ENCODE peak calls at places on chromosomes 7 and 10, in seven cellular contexts. Y, C, U, P, R, Z and A are unnamed samples.

GRCh38 chr10:72353028-72353962 is 1.4 kb downstream of the DNAJB12 start:
- DNase-seq in Y (peak), C (no peak), U (no peak), P (peak), R (no peak), Z (no peak), A (peak)

GRCh38 chr7:105685099-105685609 is 103.9 kb upstream of the EFCAB10 start:
- DNase-seq in Y (peak), C (no peak), U (no peak), P (no peak), R (no peak), Z (no peak), A (no peak)

GRCh38 chr7:130919316-130920103 is 185.5 kb upstream of the KLF14 start:
- DNase-seq in Y (no peak), C (no peak), U (no peak), P (no peak), R (no peak), Z (no peak), A (no peak)

GRCh38 chr7:55787796-55788195 is 74.8 kb downstream of the SEPTIN14 start:
- DNase-seq in Y (no peak), C (no peak), U (no peak), P (no peak), R (no peak), Z (no peak), A (no peak)

GRCh38 chr7:17234398-17235021 is 63.9 kb upstream of the AHR start:
- DNase-seq in Y (peak), C (no peak), U (no peak), P (peak), R (no peak), Z (peak), A (peak)

GRCh38 chr7:100886142-100886935 is 3.2 kb downstream of the UFSP1 start:
- DNase-seq in Y (no peak), C (no peak), U (no peak), P (no peak), R (no peak), Z (no peak), A (no peak)

GRCh38 chr7:96169439-96169838 is 152.5 kb downstream of the SLC25A13 start:
- DNase-seq in Y (no peak), C (no peak), U (no peak), P (no peak), R (no peak), Z (no peak), A (no peak)

GRCh38 chr10:60869916-60870728 is 73.9 kb downstream of the RHOBTB1 start:
- DNase-seq in Y (no peak), C (no peak), U (no peak), P (peak), R (peak), Z (no peak), A (no peak)

GRCh38 chr10:52652431-52653220 is 120.0 kb downstream of the MBL2 start:
- DNase-seq in Y (no peak), C (no peak), U (no peak), P (peak), R (no peak), Z (no peak), A (peak)

GRCh38 chr10:128043259-128044045 is 82.8 kb downstream of the MKI67 start:
- DNase-seq in Y (no peak), C (no peak), U (no peak), P (peak), R (no peak), Z (no peak), A (no peak)

GRCh38 chr7:51034531-51035264 is 252.0 kb upstream of the GRB10 start:
- DNase-seq in Y (peak), C (no peak), U (no peak), P (peak), R (no peak), Z (no peak), A (peak)

GRCh38 chr7:103857435-103857834 is 132.0 kb downstream of the RELN start:
- DNase-seq in Y (no peak), C (peak), U (no peak), P (peak), R (peak), Z (no peak), A (no peak)

GRCh38 chr7:73822319-73823173 is 8.2 kb upstream of the CLDN4 start:
- DNase-seq in Y (peak), C (no peak), U (no peak), P (peak), R (no peak), Z (peak), A (peak)

GRCh38 chr10:46547331-46547880 is 9.1 kb downstream of the GPRIN2 start:
- DNase-seq in Y (no peak), C (peak), U (no peak), P (no peak), R (peak), Z (no peak), A (no peak)

GRCh38 chr10:101218423-101219136 is 10.7 kb downstream of the LBX1 start:
- DNase-seq in Y (no peak), C (no peak), U (no peak), P (no peak), R (no peak), Z (no peak), A (no peak)

GRCh38 chr7:139680676-139681462 is 96.9 kb downstream of the HIPK2 start:
- DNase-seq in Y (peak), C (no peak), U (no peak), P (peak), R (no peak), Z (peak), A (peak)

GRCh38 chr10:63494951-63495350 is 26.2 kb upstream of the REEP3 start:
- DNase-seq in Y (no peak), C (no peak), U (no peak), P (peak), R (no peak), Z (no peak), A (no peak)

GRCh38 chr10:59234194-59234593 is 57.8 kb downstream of the PHYHIPL start:
- DNase-seq in Y (peak), C (no peak), U (no peak), P (no peak), R (no peak), Z (no peak), A (no peak)

GRCh38 chr7:156473476-156474240 is 166.9 kb upstream of the RNF32 start:
- DNase-seq in Y (peak), C (peak), U (peak), P (peak), R (peak), Z (peak), A (peak)

GRCh38 chr10:101092742-101093386 is 31.1 kb downstream of the KAZALD1 start:
- DNase-seq in Y (no peak), C (no peak), U (peak), P (no peak), R (no peak), Z (no peak), A (no peak)

GRCh38 chr7:4247106-4247876 is 434.8 kb upstream of the FOXK1 start:
- DNase-seq in Y (no peak), C (no peak), U (no peak), P (no peak), R (no peak), Z (no peak), A (no peak)

GRCh38 chr10:77240042-77240619 is 397.5 kb downstream of the KCNMA1 start:
- DNase-seq in Y (peak), C (no peak), U (no peak), P (no peak), R (no peak), Z (no peak), A (peak)

GRCh38 chr10:120494313-120494710 is 37.3 kb downstream of the PLPP4 start:
- DNase-seq in Y (no peak), C (no peak), U (no peak), P (no peak), R (no peak), Z (no peak), A (no peak)

GRCh38 chr10:89159761-89160160 is 47.4 kb downstream of the CH25H start:
- DNase-seq in Y (no peak), C (no peak), U (no peak), P (no peak), R (no peak), Z (no peak), A (no peak)

GRCh38 chr7:43117842-43118241 is 5.4 kb downstream of the HECW1 start:
- DNase-seq in Y (no peak), C (no peak), U (no peak), P (no peak), R (no peak), Z (no peak), A (no peak)

GRCh38 chr10:116756277-116756676 is 13.9 kb upstream of the HSPA12A start:
- DNase-seq in Y (peak), C (no peak), U (no peak), P (no peak), R (no peak), Z (no peak), A (no peak)

GRCh38 chr10:30348378-30348776 is 701 bp downstream of the MTPAP start:
- DNase-seq in Y (peak), C (no peak), U (no peak), P (no peak), R (no peak), Z (no peak), A (no peak)

GRCh38 chr10:30346615-30347014 is 2.5 kb downstream of the MTPAP start:
- DNase-seq in Y (no peak), C (no peak), U (no peak), P (no peak), R (no peak), Z (no peak), A (no peak)

GRCh38 chr10:30343962-30344361 is 5.1 kb downstream of the MTPAP start:
- DNase-seq in Y (no peak), C (no peak), U (no peak), P (no peak), R (no peak), Z (no peak), A (no peak)

GRCh38 chr10:30346135-30346534 is 2.9 kb downstream of the MTPAP start:
- DNase-seq in Y (no peak), C (no peak), U (no peak), P (no peak), R (no peak), Z (no peak), A (no peak)

DNA sequence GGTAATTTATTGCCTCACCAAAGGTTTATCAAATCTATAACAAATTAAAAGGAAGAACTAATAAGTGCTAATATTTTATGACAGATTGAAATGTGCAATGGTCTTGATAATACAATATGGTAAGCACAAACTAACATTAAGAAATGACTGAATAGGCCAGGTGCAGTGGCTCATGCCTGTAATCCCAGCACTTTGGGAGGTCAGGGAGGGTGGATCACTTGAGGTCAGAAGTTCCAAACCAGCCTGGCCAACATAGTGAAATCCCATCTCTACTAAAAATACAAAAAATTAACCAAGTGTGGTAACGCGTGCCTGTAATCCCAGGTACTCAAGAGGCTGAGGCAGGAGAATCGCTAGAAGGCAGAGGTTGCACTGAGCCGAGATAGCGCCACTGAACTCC is 3.5 kb downstream of the MTPAP start:
- DNase-seq in Y (no peak), C (no peak), U (no peak), P (no peak), R (no peak), Z (no peak), A (no peak)
- H2BK5ac ChIP-seq in Y (no peak), C (no peak), U (no peak), P (no peak), R (no peak), Z (no peak), A (no peak)

GRCh38 chr7:77402818-77403217 is 13.3 kb downstream of the GSAP start:
- DNase-seq in Y (no peak), C (no peak), U (no peak), P (no peak), R (no peak), Z (no peak), A (no peak)

GRCh38 chr7:77404635-77405034 is 11.5 kb downstream of the GSAP start:
- DNase-seq in Y (no peak), C (no peak), U (no peak), P (no peak), R (no peak), Z (no peak), A (no peak)

GRCh38 chr7:77407906-77408305 is 8.2 kb downstream of the GSAP start:
- DNase-seq in Y (no peak), C (no peak), U (no peak), P (no peak), R (no peak), Z (no peak), A (no peak)

GRCh38 chr7:77406421-77406820 is 9.7 kb downstream of the GSAP start:
- DNase-seq in Y (no peak), C (no peak), U (no peak), P (no peak), R (no peak), Z (no peak), A (no peak)

DNA sequence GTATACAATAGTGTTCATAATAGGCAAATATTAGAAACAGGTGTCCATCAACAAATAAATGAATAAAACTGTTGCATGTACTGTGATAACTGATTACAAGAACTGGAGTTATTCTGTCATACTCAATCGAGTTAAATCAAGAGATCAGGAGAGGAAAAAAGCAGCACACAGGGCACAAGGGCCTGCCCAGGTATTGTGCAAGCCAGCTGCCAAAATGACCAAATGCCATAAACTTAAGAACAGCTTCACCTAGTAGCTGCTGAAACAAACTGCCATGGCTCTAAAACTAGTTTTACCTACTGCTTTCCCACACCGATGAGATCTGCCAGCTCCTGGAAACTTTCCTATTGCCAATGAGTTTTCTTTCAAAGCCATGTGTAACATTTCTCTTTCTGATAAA is 12.2 kb downstream of the GSAP start:
- DNase-seq in Y (no peak), C (no peak), U (no peak), P (no peak), R (no peak), Z (no peak), A (no peak)
- H2BK120ac ChIP-seq in Y (no peak), C (no peak), U (no peak), P (no peak), R (no peak), Z (no peak), A (no peak)

DNA sequence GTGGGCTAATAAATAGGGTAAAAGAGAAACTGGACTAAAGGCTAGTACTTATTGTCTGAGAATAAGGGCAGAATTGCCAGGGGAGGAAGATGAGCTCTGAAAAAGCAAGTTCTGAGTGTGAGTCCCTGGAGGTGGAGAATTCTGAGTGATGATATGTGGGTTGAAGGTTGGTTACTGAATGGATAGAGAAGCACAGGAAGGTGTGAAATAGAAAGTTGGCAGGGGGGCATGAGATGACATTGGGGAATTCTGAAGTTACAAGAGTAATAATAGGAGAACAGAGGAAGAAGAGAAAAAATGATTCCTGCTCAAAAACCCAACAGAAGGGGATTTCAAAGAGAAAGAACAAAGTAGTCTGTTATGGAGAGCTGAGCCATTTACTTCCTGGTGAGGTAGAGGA is 76.9 kb downstream of the PRKCQ start:
- DNase-seq in Y (no peak), C (no peak), U (no peak), P (no peak), R (no peak), Z (no peak), A (no peak)
- H3K9ac ChIP-seq in Y (no peak), C (no peak), U (no peak), P (no peak), R (no peak), Z (no peak), A (no peak)

GRCh38 chr7:19692111-19692828 is 16.6 kb downstream of the POLR1F start:
- DNase-seq in Y (no peak), C (no peak), U (no peak), P (no peak), R (no peak), Z (no peak), A (no peak)

GRCh38 chr7:19700936-19701335 is 7.9 kb downstream of the POLR1F start:
- DNase-seq in Y (no peak), C (no peak), U (no peak), P (no peak), R (no peak), Z (no peak), A (no peak)

GRCh38 chr7:19698331-19698730 is 10.5 kb downstream of the POLR1F start:
- DNase-seq in Y (peak), C (no peak), U (no peak), P (peak), R (no peak), Z (no peak), A (peak)

GRCh38 chr7:19701471-19701870 is 7.4 kb downstream of the POLR1F start:
- DNase-seq in Y (no peak), C (no peak), U (no peak), P (no peak), R (no peak), Z (no peak), A (no peak)

DNA sequence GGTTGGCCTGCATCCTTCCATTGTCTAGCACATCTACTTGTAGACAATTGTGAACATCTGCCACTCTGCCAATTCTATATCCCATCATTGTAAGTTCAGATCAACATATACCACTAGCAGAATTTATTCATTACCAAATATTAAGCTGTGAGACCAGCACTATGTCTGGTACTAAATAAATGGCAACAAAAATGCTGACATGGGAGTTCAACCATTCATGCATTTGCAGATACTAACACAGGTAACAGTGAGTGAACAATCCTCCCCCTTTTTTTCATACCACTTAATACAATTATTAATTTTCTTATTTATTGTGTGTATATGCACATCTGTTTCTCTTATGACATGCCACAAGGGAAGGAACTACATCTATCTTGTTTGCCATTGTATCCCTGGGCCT is 11.9 kb downstream of the POLR1F start:
- DNase-seq in Y (no peak), C (no peak), U (no peak), P (no peak), R (no peak), Z (no peak), A (no peak)
- H2BK5ac ChIP-seq in Y (no peak), C (no peak), U (no peak), P (no peak), R (no peak), Z (no peak), A (no peak)

GRCh38 chr10:6390213-6390612 is 187.5 kb downstream of the PFKFB3 start:
- DNase-seq in Y (no peak), C (no peak), U (no peak), P (no peak), R (no peak), Z (no peak), A (no peak)
- H2BK120ac ChIP-seq in Y (no peak), C (no peak), U (no peak), P (no peak), R (no peak), Z (no peak), A (no peak)

GRCh38 chr7:94657771-94658693 is 2.1 kb upstream of the SGCE start:
- DNase-seq in Y (peak), C (peak), U (peak), P (peak), R (peak), Z (peak), A (peak)
- H3K9ac ChIP-seq in Y (no peak), C (no peak), U (no peak), P (no peak), R (no peak), Z (no peak), A (peak)

DNA sequence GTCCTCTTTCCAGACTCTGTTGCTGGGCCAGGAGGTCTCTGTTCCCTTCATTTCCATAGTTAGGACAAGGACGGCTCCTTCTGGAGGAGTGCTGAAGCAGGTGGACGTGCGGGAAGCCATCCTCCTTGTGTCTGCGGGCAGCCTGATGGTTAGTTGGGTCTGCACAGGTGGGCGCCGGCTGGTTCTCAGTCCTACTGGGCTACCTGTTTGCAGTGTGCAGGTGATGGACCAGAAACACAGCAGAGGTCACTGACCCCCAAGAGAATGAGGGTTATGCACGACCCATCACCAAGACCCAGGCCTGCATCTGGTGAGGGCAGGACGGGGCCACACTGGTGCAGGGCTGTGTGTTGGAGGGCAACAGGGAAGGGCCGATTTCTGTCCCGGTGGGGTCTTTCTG is 7.8 kb downstream of the RARRES2 start:
- DNase-seq in Y (no peak), C (no peak), U (no peak), P (no peak), R (no peak), Z (no peak), A (no peak)
- H2BK5ac ChIP-seq in Y (no peak), C (peak), U (no peak), P (no peak), R (no peak), Z (no peak), A (no peak)

DNA sequence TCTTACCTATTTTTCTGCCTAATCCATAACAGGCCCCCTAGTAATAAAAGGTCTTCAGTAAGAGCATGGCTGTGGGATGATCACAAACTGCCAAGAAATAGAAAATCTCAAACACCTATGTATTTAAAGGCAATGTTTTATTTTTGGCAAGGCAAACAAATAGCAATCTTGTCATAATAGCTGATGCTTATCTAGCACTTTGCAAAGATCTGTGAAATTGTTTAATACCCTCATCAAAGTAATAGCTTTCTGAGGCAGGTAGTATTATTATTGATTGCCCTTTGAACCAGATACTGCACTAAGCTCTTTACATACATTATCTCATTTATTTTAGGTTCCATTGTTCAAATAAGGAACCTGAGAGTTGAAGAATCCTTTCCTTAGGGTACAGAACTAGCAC is 1.6 kb upstream of the CADPS2 start:
- DNase-seq in Y (no peak), C (no peak), U (no peak), P (no peak), R (no peak), Z (no peak), A (no peak)
- H2BK120ac ChIP-seq in Y (no peak), C (no peak), U (no peak), P (no peak), R (no peak), Z (no peak), A (no peak)

DNA sequence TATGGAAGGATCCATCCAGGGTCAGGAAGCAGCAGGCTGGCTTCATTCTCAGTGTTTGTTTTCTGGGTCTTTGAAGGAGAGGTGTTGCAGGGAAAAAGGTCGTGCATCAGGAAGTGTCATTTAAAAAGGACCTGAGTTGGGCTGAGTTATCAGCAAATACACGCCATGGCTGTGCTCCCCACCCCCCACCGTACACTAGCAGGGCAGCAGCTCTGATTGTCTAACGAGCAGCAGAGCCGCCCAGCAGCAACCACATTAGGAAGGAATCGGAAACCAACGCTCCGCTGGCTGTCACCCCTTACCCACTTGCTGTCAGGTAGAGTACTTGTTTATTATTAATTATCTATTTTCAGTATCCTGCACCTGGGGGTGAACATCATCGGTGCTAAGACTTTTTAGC is 63.1 kb upstream of the STEAP1B start:
- DNase-seq in Y (peak), C (no peak), U (no peak), P (no peak), R (no peak), Z (no peak), A (peak)
- H3K9ac ChIP-seq in Y (peak), C (no peak), U (no peak), P (peak), R (no peak), Z (no peak), A (no peak)